ENCODE peak calls at places on chromosomes 6 and 20, in nine cellular contexts. I is tibial nerve, K is heart left ventricle, G is HepG2, M is A549, C is transverse colon, W is endothelial cell of umbilical vein, O is breast epithelium, X is uterus. Z is an unnamed sample.

GRCh38 chr20:11051146-11051545 is 377.3 kb upstream of the JAG1 start:
- DNase-seq in M (no peak), K (no peak), G (no peak), I (no peak), C (no peak), W (no peak), X (no peak), O (no peak), Z (no peak)

GRCh38 chr20:31987744-31988143 is 19.8 kb downstream of the XKR7 start:
- DNase-seq in K (no peak), O (no peak), X (no peak), W (no peak), I (no peak), C (no peak), M (peak), G (peak), Z (peak)

GRCh38 chr6:37024665-37025337 is 19.3 kb downstream of the FGD2 start:
- DNase-seq in C (no peak), I (no peak), X (no peak), M (peak), G (no peak), O (peak), K (no peak), W (no peak), Z (peak)

GRCh38 chr6:104218132-104218531 is 641.6 kb downstream of the HACE1 start:
- DNase-seq in O (no peak), G (no peak), K (no peak), C (no peak), X (no peak), W (no peak), I (no peak), M (no peak), Z (no peak)

GRCh38 chr6:19929312-19929711 is 92.1 kb downstream of the ID4 start:
- DNase-seq in I (no peak), O (no peak), M (no peak), C (no peak), W (no peak), X (no peak), K (no peak), G (no peak), Z (no peak)

GRCh38 chr6:132964101-132964867 is 149.9 kb downstream of the RPS12 start:
- DNase-seq in C (no peak), W (peak), K (no peak), O (no peak), X (no peak), M (no peak), I (no peak), G (peak), Z (no peak)

GRCh38 chr6:99350573-99350972 is 1.1 kb upstream of the FAXC start:
- DNase-seq in G (no peak), M (peak), W (no peak), I (no peak), O (no peak), X (no peak), C (no peak), K (no peak), Z (no peak)

GRCh38 chr20:3067139-3068009 is 4.0 kb upstream of the OXT start:
- DNase-seq in K (no peak), M (no peak), C (no peak), X (no peak), O (no peak), G (no peak), W (no peak), I (no peak), Z (no peak)

GRCh38 chr6:3164388-3164787 is 7.0 kb upstream of the TUBB2A start:
- DNase-seq in G (no peak), M (no peak), W (no peak), O (no peak), C (no peak), I (no peak), K (no peak), X (no peak), Z (no peak)

GRCh38 chr20:59572515-59572914 is 31.8 kb upstream of the PHACTR3 start:
- DNase-seq in I (no peak), W (no peak), G (no peak), M (no peak), X (no peak), C (no peak), O (no peak), K (no peak), Z (no peak)

GRCh38 chr6:144804246-144804790 is 519.2 kb downstream of the UTRN start:
- DNase-seq in G (no peak), W (no peak), C (no peak), X (no peak), K (no peak), M (no peak), O (no peak), I (no peak), Z (no peak)

GRCh38 chr20:23019403-23019802 is 15.7 kb upstream of the SSTR4 start:
- DNase-seq in K (no peak), G (no peak), I (no peak), W (no peak), C (no peak), O (no peak), M (peak), X (no peak), Z (no peak)

GRCh38 chr20:63596423-63596822 is 22.4 kb upstream of the HELZ2 start:
- DNase-seq in C (no peak), G (no peak), I (no peak), W (no peak), M (no peak), O (no peak), X (no peak), K (peak), Z (no peak)

GRCh38 chr6:80182291-80182690 is 75.8 kb downstream of the BCKDHB start:
- DNase-seq in O (no peak), W (peak), K (no peak), C (no peak), I (no peak), X (no peak), G (no peak), M (no peak), Z (no peak)

GRCh38 chr6:144171406-144171805 is 21.1 kb downstream of the STX11 start:
- DNase-seq in G (no peak), I (no peak), K (no peak), O (no peak), X (no peak), W (no peak), C (no peak), M (no peak), Z (no peak)

GRCh38 chr20:40442181-40442963 is 246.7 kb downstream of the MAFB start:
- DNase-seq in W (no peak), O (no peak), G (no peak), I (no peak), X (no peak), C (no peak), M (no peak), K (no peak), Z (no peak)

GRCh38 chr20:37420610-37421009 is 74.7 kb downstream of the SRC start:
- DNase-seq in I (no peak), O (no peak), K (no peak), W (no peak), G (no peak), M (no peak), C (no peak), X (no peak), Z (no peak)

GRCh38 chr20:34410331-34410730 is 47.3 kb downstream of the ITCH start:
- DNase-seq in K (no peak), M (no peak), X (no peak), O (no peak), W (no peak), I (no peak), G (no peak), C (no peak), Z (no peak)

GRCh38 chr6:44010411-44011349 is 116.6 kb downstream of the MRPL14 start:
- DNase-seq in W (no peak), X (peak), C (no peak), I (no peak), K (peak), G (no peak), M (no peak), O (no peak), Z (peak)

GRCh38 chr20:13458860-13459451 is 179.8 kb downstream of the TASP1 start:
- DNase-seq in O (no peak), K (no peak), C (peak), I (no peak), G (peak), X (no peak), M (peak), W (peak), Z (no peak)

GRCh38 chr6:146364816-146365594 is 178.6 kb upstream of the RAB32 start:
- DNase-seq in G (no peak), I (no peak), C (no peak), K (no peak), O (no peak), W (peak), M (no peak), X (no peak), Z (no peak)

GRCh38 chr20:62119591-62120364 is 2.5 kb upstream of the LSM14B start:
- DNase-seq in X (no peak), O (no peak), K (peak), G (peak), C (peak), M (no peak), W (no peak), I (no peak), Z (no peak)

GRCh38 chr6:3139090-3139903 is 18.0 kb downstream of the TUBB2A start:
- DNase-seq in C (peak), O (peak), G (peak), I (peak), W (no peak), K (peak), M (peak), X (peak), Z (no peak)

GRCh38 chr6:12653396-12653910 is 63.1 kb upstream of the PHACTR1 start:
- DNase-seq in M (no peak), I (no peak), K (no peak), O (no peak), G (no peak), W (no peak), X (no peak), C (no peak), Z (no peak)

GRCh38 chr6:136803589-136803988 is 11.3 kb upstream of the MAP3K5 start:
- DNase-seq in X (no peak), I (no peak), O (no peak), K (no peak), W (no peak), C (no peak), G (no peak), M (no peak), Z (no peak)
- TF ChIP-seq POLR2A in X (no peak), I (no peak), O (no peak), K (no peak), W (no peak), C (no peak), G (no peak), M (no peak), Z (no peak)

GRCh38 chr6:77822265-77822664 is 169.4 kb downstream of the MEI4 start:
- DNase-seq in O (no peak), X (no peak), K (no peak), C (no peak), M (no peak), W (no peak), I (no peak), G (no peak), Z (no peak)
- TF ChIP-seq POLR2A in O (no peak), X (no peak), K (no peak), C (no peak), M (no peak), W (no peak), I (no peak), G (no peak), Z (no peak)

GRCh38 chr6:169248521-169248971 is 5.1 kb downstream of the THBS2 start:
- DNase-seq in K (peak), W (no peak), X (peak), O (no peak), I (no peak), G (no peak), M (no peak), C (no peak), Z (no peak)

GRCh38 chr6:169251371-169251802 is 2.3 kb downstream of the THBS2 start:
- DNase-seq in C (no peak), K (peak), M (no peak), I (no peak), W (no peak), G (no peak), X (no peak), O (no peak), Z (no peak)

GRCh38 chr6:169251822-169252804 is 1.5 kb downstream of the THBS2 start:
- DNase-seq in X (no peak), M (no peak), C (no peak), O (no peak), W (no peak), G (no peak), K (peak), I (no peak), Z (no peak)

GRCh38 chr6:169249057-169249456 is 4.6 kb downstream of the THBS2 start:
- DNase-seq in M (no peak), K (peak), O (no peak), G (no peak), W (no peak), C (no peak), I (no peak), X (peak), Z (no peak)

DNA sequence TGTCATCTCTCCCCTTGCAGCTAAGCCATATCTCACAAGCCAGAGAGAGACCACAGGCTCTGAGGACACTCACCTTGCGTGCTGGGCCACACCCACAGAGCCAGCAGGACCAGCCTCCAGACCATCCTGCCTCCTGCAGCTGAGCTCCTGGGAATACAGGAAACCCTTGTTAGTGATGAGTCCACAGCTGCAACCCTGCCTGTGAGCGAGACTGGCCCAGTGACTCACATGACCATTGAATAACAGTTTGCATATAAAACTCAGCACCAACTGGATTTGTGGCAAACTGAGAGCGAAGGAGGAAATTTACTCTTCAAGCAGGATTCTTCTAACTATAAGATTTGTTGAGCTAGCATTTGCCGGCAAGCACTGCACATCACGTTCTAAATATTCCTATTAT is 3.0 kb downstream of the THBS2 start:
- DNase-seq in W (no peak), C (no peak), G (no peak), X (no peak), K (peak), M (peak), I (no peak), O (no peak), Z (peak)
- TF ChIP-seq POLR2A in W (no peak), C (no peak), G (no peak), X (no peak), K (no peak), M (no peak), I (peak), O (no peak), Z (no peak)

DNA sequence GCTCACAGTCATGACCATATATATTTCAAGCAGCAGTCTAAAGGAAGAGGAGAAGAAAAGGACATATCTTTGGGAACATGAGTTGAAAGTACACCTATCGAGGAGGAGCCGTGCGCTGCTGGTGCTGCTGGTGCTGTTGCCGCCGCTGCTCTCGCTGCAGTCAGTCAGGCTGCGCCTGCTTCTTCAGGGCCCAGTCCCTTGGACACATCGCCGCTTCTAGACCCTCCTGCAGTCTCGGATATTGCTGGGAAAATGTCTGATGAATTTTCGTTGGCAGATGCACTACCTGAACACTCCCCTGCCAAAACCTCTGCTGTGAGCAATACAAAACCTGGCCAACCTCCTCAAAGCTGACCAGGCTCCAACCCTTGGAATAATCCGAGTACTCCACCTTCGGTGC is 8.2 kb upstream of the ASCC3 start:
- DNase-seq in I (no peak), C (no peak), K (no peak), O (no peak), X (no peak), W (no peak), G (no peak), M (no peak), Z (no peak)
- TF ChIP-seq POLR2A in I (no peak), C (no peak), K (no peak), O (no peak), X (no peak), W (no peak), G (no peak), M (no peak), Z (no peak)

GRCh38 chr20:35665949-35666288 is 1.2 kb upstream of the CPNE1 start:
- DNase-seq in G (no peak), X (no peak), O (no peak), M (no peak), W (no peak), K (no peak), I (no peak), C (no peak), Z (no peak)
- TF ChIP-seq POLR2A in G (no peak), X (no peak), O (no peak), M (no peak), W (no peak), K (no peak), I (no peak), C (no peak), Z (no peak)

GRCh38 chr6:41591859-41592502 is 45.8 kb downstream of the FOXP4 start:
- DNase-seq in C (peak), I (peak), X (peak), O (peak), G (peak), M (peak), K (peak), W (peak), Z (peak)
- TF ChIP-seq POLR2A in C (no peak), I (no peak), X (no peak), O (no peak), G (no peak), M (no peak), K (peak), W (no peak), Z (no peak)

GRCh38 chr6:18329781-18330180 is 57.4 kb upstream of the RNF144B start:
- DNase-seq in M (no peak), I (no peak), O (no peak), X (no peak), W (no peak), C (no peak), G (no peak), K (no peak), Z (no peak)
- TF ChIP-seq POLR2A in M (no peak), I (no peak), O (no peak), X (no peak), W (no peak), C (no peak), G (no peak), K (no peak), Z (no peak)